ENCODE peak calls at places on chromosomes 16 and 17, in ten cellular contexts. K is Caco-2, U is epithelial cell of proximal tubule, J is OCI-LY7, R is AG04450, V is brain microvascular endothelial cell, N is MCF 10A, W is GM12878, G is AG09309, A is stomach. M is an unnamed sample.
A peak's percentile ranks its signal among the peaks of the same experiment; 100 is the strongest.

GRCh38 chr16:47204736-47205499 is 61.2 kb upstream of the NETO2 start:
- DNase-seq in K (no peak), U (no peak), A (no peak), V (no peak), N (no peak), J (no peak), R (no peak), W (no peak), G (no peak), M (no peak)

GRCh38 chr17:45073414-45074070 is 12.4 kb downstream of the NMT1 start:
- DNase-seq in N (no peak), J (no peak), K (no peak), A (no peak), R (peak; percentile 93), U (no peak), V (no peak), G (no peak), W (no peak), M (no peak)

GRCh38 chr16:22188595-22189442 is 17.3 kb upstream of the EEF2K start:
- DNase-seq in K (peak; percentile 69), R (peak; percentile 86), U (peak; percentile 81), W (peak; percentile 55), A (peak; percentile 78), J (peak; percentile 88), G (peak; percentile 86), N (peak; percentile 89), V (peak; percentile 77), M (peak; percentile 90)

GRCh38 chr17:74182041-74182783 is 21.3 kb upstream of the RPL38 start:
- DNase-seq in U (no peak), W (no peak), A (no peak), J (no peak), G (no peak), V (no peak), R (no peak), N (no peak), K (no peak), M (no peak)

GRCh38 chr17:30235386-30236296 is at the start of gene SLC6A4:
- DNase-seq in R (no peak), V (no peak), U (no peak), N (no peak), K (peak; percentile 67), A (no peak), W (no peak), J (no peak), G (no peak), M (no peak)

GRCh38 chr16:71460246-71460645 is 1.8 kb downstream of the ZNF23 start:
- DNase-seq in W (no peak), U (no peak), R (peak; percentile 52), K (no peak), A (no peak), N (peak; percentile 47), J (no peak), V (no peak), G (peak; percentile 83), M (peak; percentile 79)

GRCh38 chr16:71626858-71627213 is 852 bp downstream of the MARVELD3 start:
- DNase-seq in R (no peak), W (no peak), U (no peak), G (no peak), A (peak; percentile 36), J (no peak), K (peak; percentile 79), N (peak; percentile 39), V (no peak), M (no peak)

GRCh38 chr16:23064642-23065041 is 84.6 kb downstream of the USP31 start:
- DNase-seq in G (peak; percentile 62), J (no peak), A (no peak), N (no peak), W (peak; percentile 53), V (no peak), U (no peak), K (no peak), R (no peak), M (no peak)

GRCh38 chr16:35210681-35211433 is 1751.4 kb downstream of the TP53TG3F start:
- DNase-seq in G (no peak), A (no peak), J (no peak), R (no peak), W (no peak), K (no peak), U (no peak), N (no peak), V (no peak), M (no peak)

GRCh38 chr17:18136357-18136756 is 27.8 kb downstream of the MYO15A start:
- DNase-seq in U (no peak), N (no peak), V (no peak), W (no peak), G (no peak), A (no peak), J (no peak), R (no peak), K (no peak), M (no peak)

GRCh38 chr17:79624658-79625478 is 14.0 kb upstream of the RBFOX3 start:
- DNase-seq in V (no peak), A (no peak), G (no peak), N (no peak), W (no peak), J (no peak), R (no peak), U (no peak), K (peak; percentile 19), M (no peak)

GRCh38 chr17:29292992-29293889 is 707 bp downstream of the NUFIP2 start:
- DNase-seq in K (peak; percentile 79), N (peak; percentile 55), A (peak; percentile 61), V (peak; percentile 18), W (no peak), G (no peak), U (no peak), J (peak; percentile 76), R (no peak), M (no peak)

GRCh38 chr17:20063665-20064648 is 54.8 kb downstream of the SPECC1 start:
- DNase-seq in U (peak; percentile 79), W (peak; percentile 76), R (peak; percentile 77), G (peak; percentile 83), A (peak; percentile 48), V (peak; percentile 54), N (peak; percentile 96), K (no peak), J (no peak), M (peak; percentile 61)

GRCh38 chr16:75695708-75696107 is 5.6 kb downstream of the DUXB start:
- DNase-seq in J (peak; percentile 3), G (no peak), K (no peak), N (peak; percentile 18), W (no peak), A (no peak), U (no peak), R (no peak), V (no peak), M (no peak)

GRCh38 chr17:10278218-10278617 is 79.8 kb upstream of the GAS7 start:
- DNase-seq in U (no peak), V (no peak), W (no peak), J (no peak), K (no peak), G (no peak), N (no peak), A (no peak), R (no peak), M (no peak)

GRCh38 chr17:32759476-32759875 is 117.4 kb downstream of the MYO1D start:
- DNase-seq in G (no peak), U (no peak), K (no peak), A (no peak), V (no peak), R (no peak), N (no peak), J (no peak), W (no peak), M (no peak)

GRCh38 chr16:54342001-54342776 is 55.6 kb upstream of the IRX3 start:
- DNase-seq in K (no peak), J (no peak), V (no peak), A (no peak), G (no peak), N (peak; percentile 87), U (no peak), R (no peak), W (no peak), M (no peak)

GRCh38 chr17:55057184-55057583 is 88.6 kb downstream of the STXBP4 start:
- DNase-seq in R (no peak), J (no peak), W (no peak), A (no peak), V (no peak), U (no peak), K (no peak), G (no peak), N (no peak), M (no peak)
- TF ChIP-seq CTCF in R (no peak), J (no peak), W (no peak), A (no peak), V (no peak), U (no peak), K (no peak), G (no peak), N (no peak), M (no peak)

GRCh38 chr16:83901101-83901500 is 2.2 kb downstream of the MLYCD start:
- DNase-seq in R (no peak), J (no peak), U (no peak), N (no peak), G (no peak), K (no peak), A (no peak), W (no peak), V (no peak), M (no peak)
- TF ChIP-seq CTCF in R (no peak), J (no peak), U (no peak), N (no peak), G (no peak), K (no peak), A (no peak), W (no peak), V (no peak), M (no peak)

GRCh38 chr17:3335876-3336275 is 37.7 kb upstream of the OR3A1 start:
- DNase-seq in G (no peak), W (no peak), N (peak; percentile 18), K (no peak), R (no peak), U (no peak), A (no peak), V (no peak), J (no peak), M (no peak)
- TF ChIP-seq CTCF in G (no peak), W (no peak), N (peak; percentile 9), K (peak; percentile 20), R (no peak), U (peak; percentile 40), A (no peak), V (peak; percentile 19), J (peak; percentile 20), M (no peak)

DNA sequence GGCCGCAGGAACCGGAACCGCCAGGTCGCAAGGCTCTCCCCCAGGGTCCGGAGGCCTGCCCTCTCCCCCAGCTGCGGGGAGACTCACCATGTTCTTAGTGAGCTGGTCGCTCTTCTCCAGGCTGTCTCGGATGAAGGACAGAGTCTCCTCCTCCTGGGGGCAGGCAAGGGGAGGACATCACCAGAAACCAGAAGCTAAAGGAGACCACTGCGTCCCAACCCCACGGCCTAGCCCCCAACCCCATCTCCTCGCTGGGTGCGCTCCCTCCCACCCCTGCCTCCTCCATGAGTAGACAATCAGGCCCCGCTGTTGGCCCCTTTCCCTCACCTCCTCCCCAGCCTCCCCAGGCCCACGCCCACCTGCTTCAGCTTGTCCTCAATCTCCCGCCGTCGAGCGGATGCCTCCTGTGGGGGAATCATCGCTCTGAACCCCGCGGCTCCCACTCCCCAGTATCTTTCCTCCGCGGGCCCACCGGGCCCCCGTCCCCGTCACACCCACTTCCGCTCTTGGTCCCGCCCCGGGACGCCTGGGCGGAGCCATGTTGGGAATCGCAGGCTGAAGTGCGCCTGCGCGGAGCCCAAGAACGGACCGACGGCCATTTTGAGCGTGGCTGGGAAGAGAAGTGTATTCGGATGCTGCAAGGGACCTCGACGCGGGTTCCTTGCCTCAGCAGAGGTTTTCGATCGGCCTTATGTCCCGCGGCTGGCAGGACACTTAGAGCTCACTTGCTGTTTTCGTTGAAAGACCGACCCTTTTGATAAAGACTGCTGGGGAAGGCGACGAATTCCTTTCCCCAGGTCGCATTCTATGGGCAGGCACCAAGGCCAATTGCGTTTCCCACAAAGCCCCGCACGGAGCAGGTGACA is at the start of gene EXOC7:
- DNase-seq in R (peak; percentile 68), A (peak; percentile 94), N (peak; percentile 93), K (peak; percentile 92), G (peak; percentile 52), J (peak; percentile 99), U (no peak), V (peak; percentile 83), W (peak; percentile 75), M (peak; percentile 64)
- TF ChIP-seq CTCF in R (no peak), A (no peak), N (peak; percentile 13), K (no peak), G (peak; percentile 21), J (no peak), U (peak; percentile 19), V (peak; percentile 37), W (no peak), M (no peak)

M was measured in HFF-Myc.